ENCODE peak calls at places on chromosomes 1 and 21, in seven cellular contexts. E, K, J, P, H, Z and R are unnamed samples.

GRCh38 chr1:119714583-119714982 is 2.8 kb downstream of the PHGDH start:
- DNase-seq in E (no peak), K (no peak), J (no peak), P (no peak), H (no peak), Z (no peak), R (no peak)

GRCh38 chr1:29415156-29415830 is 179.0 kb downstream of the PTPRU start:
- DNase-seq in E (peak), K (peak), J (peak), P (peak), H (peak), Z (no peak), R (peak)

GRCh38 chr21:34157456-34158025 is 84.2 kb downstream of the MRPS6 start:
- DNase-seq in E (no peak), K (no peak), J (no peak), P (no peak), H (no peak), Z (no peak), R (no peak)

GRCh38 chr1:20167126-20167525 is 18.8 kb upstream of the UBXN10 start:
- DNase-seq in E (no peak), K (no peak), J (no peak), P (no peak), H (no peak), Z (no peak), R (no peak)

GRCh38 chr1:248858096-248858890 is 592 bp downstream of the ZNF692 start:
- DNase-seq in E (peak), K (peak), J (peak), P (peak), H (peak), Z (no peak), R (peak)

GRCh38 chr1:176157995-176158394 is 49.1 kb downstream of the COP1 start:
- DNase-seq in E (no peak), K (no peak), J (no peak), P (no peak), H (no peak), Z (no peak), R (peak)

GRCh38 chr21:34996304-34997081 is 52.6 kb downstream of the RUNX1 start:
- DNase-seq in E (peak), K (no peak), J (no peak), P (no peak), H (no peak), Z (no peak), R (no peak)

GRCh38 chr1:205454903-205455335 is 926 bp downstream of the BLACAT1 start:
- DNase-seq in E (no peak), K (no peak), J (peak), P (no peak), H (no peak), Z (no peak), R (no peak)

GRCh38 chr21:25457411-25457810 is 149.9 kb downstream of the MRPL39 start:
- DNase-seq in E (no peak), K (no peak), J (no peak), P (no peak), H (no peak), Z (peak), R (no peak)

GRCh38 chr21:42144679-42145568 is 73.8 kb downstream of the UMODL1 start:
- DNase-seq in E (no peak), K (no peak), J (no peak), P (no peak), H (no peak), Z (no peak), R (no peak)

GRCh38 chr1:179831225-179831624 is 46.4 kb downstream of the TOR1AIP2 start:
- DNase-seq in E (no peak), K (no peak), J (no peak), P (no peak), H (no peak), Z (no peak), R (no peak)

GRCh38 chr1:113912594-113913311 is 7.6 kb downstream of the DCLRE1B start:
- DNase-seq in E (peak), K (no peak), J (no peak), P (no peak), H (no peak), Z (no peak), R (no peak)

GRCh38 chr1:165124772-165125171 is 231.7 kb downstream of the LMX1A start:
- DNase-seq in E (no peak), K (no peak), J (no peak), P (no peak), H (no peak), Z (no peak), R (no peak)

GRCh38 chr1:184407816-184408510 is 21.1 kb downstream of the C1orf21 start:
- DNase-seq in E (no peak), K (no peak), J (no peak), P (no peak), H (no peak), Z (no peak), R (no peak)

GRCh38 chr1:212124891-212125582 is 89.5 kb downstream of the DTL start:
- DNase-seq in E (no peak), K (no peak), J (no peak), P (no peak), H (no peak), Z (no peak), R (no peak)

GRCh38 chr21:23398726-23399125 is 2208.6 kb downstream of the MRPL39 start:
- DNase-seq in E (no peak), K (no peak), J (no peak), P (no peak), H (no peak), Z (no peak), R (no peak)

GRCh38 chr1:204296431-204296988 is 63.2 kb downstream of the PLEKHA6 start:
- DNase-seq in E (no peak), K (no peak), J (no peak), P (no peak), H (peak), Z (no peak), R (no peak)

GRCh38 chr1:3066250-3066711 is 2.7 kb upstream of the PRDM16 start:
- DNase-seq in E (peak), K (no peak), J (peak), P (peak), H (peak), Z (no peak), R (no peak)

GRCh38 chr1:93196591-93196990 is 16.1 kb downstream of the CCDC18 start:
- DNase-seq in E (no peak), K (no peak), J (no peak), P (no peak), H (no peak), Z (no peak), R (no peak)

GRCh38 chr1:176893625-176894352 is 270.7 kb downstream of the ASTN1 start:
- DNase-seq in E (no peak), K (no peak), J (no peak), P (no peak), H (no peak), Z (no peak), R (no peak)

GRCh38 chr1:150168960-150169565 is 19.3 kb downstream of the PLEKHO1 start:
- DNase-seq in E (peak), K (peak), J (peak), P (peak), H (peak), Z (no peak), R (peak)

DNA sequence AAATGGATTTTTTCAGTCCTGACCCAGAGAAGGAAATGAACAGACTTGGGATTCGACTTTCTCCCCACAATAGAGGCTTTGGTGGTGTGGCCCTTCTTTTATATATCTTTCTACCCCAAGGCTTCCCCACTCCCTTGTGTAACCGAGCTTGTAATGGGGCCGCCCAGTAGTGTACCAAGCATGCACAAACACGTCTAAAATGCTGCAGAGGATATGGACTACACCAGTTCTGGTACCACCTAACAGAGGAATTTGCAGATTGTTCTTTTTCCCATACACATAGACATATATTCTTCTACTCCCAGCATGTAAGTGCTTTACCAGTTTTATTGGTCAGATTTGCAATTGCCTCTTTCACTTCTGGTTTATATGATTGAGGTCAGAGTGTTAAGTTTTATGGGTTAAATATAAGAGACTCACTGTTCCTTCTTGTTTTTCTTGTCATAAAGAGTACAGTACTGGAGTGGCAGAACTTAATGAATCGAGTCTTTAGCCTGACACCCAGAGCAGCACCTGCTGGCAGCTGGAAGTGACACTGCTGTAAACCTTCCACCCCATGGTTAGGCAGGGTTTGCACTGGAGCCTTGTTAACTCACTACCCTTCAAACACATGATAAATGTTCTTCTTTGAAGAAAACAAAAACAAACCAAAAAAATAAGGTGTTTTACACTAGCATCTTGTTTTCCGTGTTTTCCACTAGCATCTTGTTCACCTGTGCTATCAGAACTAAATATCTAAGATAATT is 198.6 kb downstream of the PTPRC start:
- DNase-seq in E (no peak), K (no peak), J (no peak), P (no peak), H (no peak), Z (no peak), R (no peak)
- TF ChIP-seq JUND in E (no peak), K (no peak), J (no peak), P (no peak), H (no peak), Z (no peak), R (no peak)

GRCh38 chr1:70666381-70667140 is 255.5 kb downstream of the CTH start:
- DNase-seq in E (peak), K (no peak), J (no peak), P (no peak), H (peak), Z (no peak), R (no peak)

GRCh38 chr1:70672333-70672935 is 261.4 kb downstream of the CTH start:
- DNase-seq in E (no peak), K (no peak), J (no peak), P (no peak), H (no peak), Z (no peak), R (no peak)

DNA sequence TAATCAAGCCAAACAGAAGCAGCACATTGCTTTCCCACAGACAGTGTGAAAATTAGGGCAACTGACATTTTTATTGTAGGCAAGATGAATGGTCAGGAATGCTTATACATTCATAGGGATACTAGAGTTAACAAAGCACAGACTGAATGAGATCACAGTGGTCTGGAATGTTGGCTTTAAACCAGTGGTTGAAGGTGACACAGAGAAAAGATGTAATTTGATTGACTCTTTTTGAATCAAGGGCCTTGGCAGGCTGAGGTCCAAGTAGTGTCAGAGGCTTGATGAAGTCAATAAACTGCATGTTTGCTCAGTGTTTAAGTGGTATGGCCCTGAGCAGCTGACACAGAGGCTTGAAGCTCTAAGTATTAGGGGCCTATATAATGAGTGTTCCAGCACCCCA is 256.7 kb downstream of the CTH start:
- DNase-seq in E (no peak), K (no peak), J (no peak), P (no peak), H (no peak), Z (no peak), R (peak)
- TF ChIP-seq JUND in E (no peak), K (no peak), J (no peak), P (peak), H (no peak), Z (no peak), R (no peak)

DNA sequence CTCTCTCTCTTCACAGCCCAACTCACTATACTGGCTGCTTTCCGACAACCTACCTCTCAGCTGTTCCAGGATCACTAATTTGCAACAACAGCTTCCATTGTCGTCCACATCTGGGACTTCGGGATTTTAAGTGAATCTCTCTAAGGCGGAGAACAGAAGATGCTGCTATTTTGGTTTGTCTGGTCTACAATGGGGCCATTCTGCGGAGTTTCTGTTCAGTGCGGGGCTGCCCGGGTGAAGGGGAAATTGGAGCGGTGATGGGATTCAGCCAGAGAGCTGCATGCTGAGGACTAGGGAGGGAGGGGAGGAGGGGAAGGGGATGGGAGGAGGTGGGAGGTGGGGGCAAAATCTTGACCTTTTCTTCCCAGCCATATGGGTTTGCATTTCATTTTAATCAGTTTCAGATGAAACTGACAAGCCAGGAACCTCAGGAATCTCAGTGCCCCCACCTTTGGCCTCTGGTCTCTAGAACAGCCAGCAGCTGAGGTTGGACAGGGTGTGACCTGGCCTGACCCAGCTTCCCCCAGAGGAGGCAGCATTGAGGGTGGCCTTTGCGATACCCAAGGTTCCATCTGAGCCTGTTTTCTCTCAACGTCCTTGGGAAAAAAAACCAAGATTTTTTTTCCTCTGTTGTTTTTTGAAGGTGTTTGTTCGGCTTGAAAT is 6.9 kb upstream of the SRP9 start:
- DNase-seq in E (no peak), K (no peak), J (peak), P (no peak), H (peak), Z (no peak), R (no peak)
- TF ChIP-seq JUND in E (no peak), K (no peak), J (no peak), P (no peak), H (no peak), Z (no peak), R (no peak)

GRCh38 chr1:162206749-162207635 is 137.5 kb downstream of the NOS1AP start:
- DNase-seq in E (no peak), K (no peak), J (no peak), P (no peak), H (peak), Z (no peak), R (peak)
- TF ChIP-seq JUND in E (no peak), K (no peak), J (no peak), P (no peak), H (no peak), Z (no peak), R (no peak)

DNA sequence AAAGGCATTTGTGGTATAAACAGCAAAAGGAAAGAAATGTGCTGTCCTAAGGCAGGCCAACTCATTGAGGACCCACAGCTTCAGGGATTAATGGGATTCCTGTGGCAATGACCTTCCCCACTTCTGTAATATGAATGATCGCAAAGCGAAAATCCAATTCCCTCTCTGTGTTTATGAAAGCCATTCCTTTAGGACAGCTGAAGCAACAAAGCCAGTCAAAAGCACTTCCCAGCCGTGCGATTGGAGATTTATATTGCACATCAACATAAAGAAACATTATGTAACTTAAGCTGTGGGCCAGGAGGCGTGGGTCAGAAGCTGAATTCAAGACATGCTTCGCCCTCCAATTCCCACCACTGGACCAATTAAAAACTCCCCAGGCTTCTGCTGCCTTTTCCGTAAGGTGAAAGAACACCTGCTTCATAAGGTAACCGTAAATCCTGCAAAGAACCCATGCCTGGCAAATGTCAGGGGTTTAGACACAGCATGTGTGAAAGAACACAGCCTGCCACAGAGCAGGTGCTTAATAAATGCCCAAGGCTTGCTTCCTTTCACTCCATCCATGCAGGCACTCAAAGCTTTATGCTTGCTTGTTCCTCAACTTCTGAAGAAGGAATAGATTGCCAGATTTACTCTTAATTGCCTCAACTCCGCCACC is 138.9 kb upstream of the SOD1 start:
- DNase-seq in E (no peak), K (no peak), J (no peak), P (no peak), H (no peak), Z (no peak), R (no peak)
- TF ChIP-seq JUND in E (no peak), K (no peak), J (no peak), P (no peak), H (no peak), Z (no peak), R (no peak)

GRCh38 chr1:110554871-110555801 is 36.2 kb upstream of the KCNA10 start:
- DNase-seq in E (peak), K (no peak), J (peak), P (peak), H (peak), Z (no peak), R (no peak)

GRCh38 chr1:110555807-110556470 is 37.0 kb upstream of the KCNA10 start:
- DNase-seq in E (no peak), K (no peak), J (no peak), P (peak), H (no peak), Z (no peak), R (no peak)

GRCh38 chr1:110547017-110547416 is 28.0 kb upstream of the KCNA10 start:
- DNase-seq in E (peak), K (no peak), J (no peak), P (no peak), H (no peak), Z (no peak), R (no peak)

GRCh38 chr1:110548381-110548780 is 29.4 kb upstream of the KCNA10 start:
- DNase-seq in E (peak), K (peak), J (peak), P (peak), H (peak), Z (no peak), R (peak)

GRCh38 chr1:110551278-110551809 is 32.4 kb upstream of the KCNA10 start:
- DNase-seq in E (no peak), K (no peak), J (no peak), P (no peak), H (no peak), Z (no peak), R (no peak)
- TF ChIP-seq JUND in E (no peak), K (no peak), J (no peak), P (no peak), H (no peak), Z (no peak), R (no peak)

GRCh38 chr21:29436650-29437049 is 137.9 kb downstream of the BACH1 start:
- DNase-seq in E (no peak), K (no peak), J (no peak), P (no peak), H (no peak), Z (no peak), R (peak)

GRCh38 chr21:29433366-29434059 is 134.8 kb downstream of the BACH1 start:
- DNase-seq in E (peak), K (no peak), J (no peak), P (no peak), H (no peak), Z (no peak), R (peak)

GRCh38 chr21:29434081-29434480 is 135.4 kb downstream of the BACH1 start:
- DNase-seq in E (no peak), K (no peak), J (no peak), P (no peak), H (no peak), Z (peak), R (no peak)

GRCh38 chr21:29431680-29432079 is 133.0 kb downstream of the BACH1 start:
- DNase-seq in E (no peak), K (no peak), J (no peak), P (no peak), H (no peak), Z (no peak), R (no peak)

GRCh38 chr21:29436143-29436542 is 137.4 kb downstream of the BACH1 start:
- DNase-seq in E (no peak), K (no peak), J (no peak), P (no peak), H (no peak), Z (no peak), R (no peak)
- TF ChIP-seq JUND in E (no peak), K (no peak), J (no peak), P (no peak), H (no peak), Z (no peak), R (no peak)